ENCODE peak calls at places on chromosomes 13 and 19, in five cellular contexts. One of them, this sample, is unnamed.

GRCh38 chr19:2524840-2525723 is 49.2 kb downstream of the GADD45B start:
- DNase-seq in endothelial cell: no peak
- DNase-seq in esophagus muscularis mucosa: no peak
- DNase-seq in Daoy: peak; percentile 96
- DNase-seq in right cardiac atrium: peak; percentile 72
- DNase-seq in this sample: peak; percentile 45

GRCh38 chr19:19403373-19403901 is 2.0 kb upstream of the GATAD2A start:
- DNase-seq in endothelial cell: no peak
- DNase-seq in esophagus muscularis mucosa: no peak
- DNase-seq in Daoy: peak; percentile 69
- DNase-seq in right cardiac atrium: no peak
- DNase-seq in this sample: no peak

GRCh38 chr19:33697766-33698165 is 76.0 kb downstream of the CHST8 start:
- DNase-seq in endothelial cell: no peak
- DNase-seq in esophagus muscularis mucosa: no peak
- DNase-seq in Daoy: no peak
- DNase-seq in right cardiac atrium: no peak
- DNase-seq in this sample: no peak

GRCh38 chr13:27290715-27291114 is 20.1 kb downstream of the RASL11A start:
- DNase-seq in endothelial cell: no peak
- DNase-seq in esophagus muscularis mucosa: no peak
- DNase-seq in Daoy: no peak
- DNase-seq in right cardiac atrium: no peak
- DNase-seq in this sample: no peak

GRCh38 chr13:104286566-104287290 is 1220.5 kb upstream of the SLC10A2 start:
- DNase-seq in endothelial cell: no peak
- DNase-seq in esophagus muscularis mucosa: no peak
- DNase-seq in Daoy: no peak
- DNase-seq in right cardiac atrium: no peak
- DNase-seq in this sample: no peak

GRCh38 chr19:50723069-50723468 is at the start of gene CLEC11A:
- DNase-seq in endothelial cell: no peak
- DNase-seq in esophagus muscularis mucosa: no peak
- DNase-seq in Daoy: peak; percentile 91
- DNase-seq in right cardiac atrium: peak; percentile 88
- DNase-seq in this sample: no peak

GRCh38 chr13:93235258-93236015 is 8.8 kb downstream of the GPC6 start:
- DNase-seq in endothelial cell: no peak
- DNase-seq in esophagus muscularis mucosa: no peak
- DNase-seq in Daoy: no peak
- DNase-seq in right cardiac atrium: no peak
- DNase-seq in this sample: no peak

GRCh38 chr19:2923510-2923909 is 21.3 kb downstream of the ZNF77 start:
- DNase-seq in endothelial cell: no peak
- DNase-seq in esophagus muscularis mucosa: no peak
- DNase-seq in Daoy: no peak
- DNase-seq in right cardiac atrium: no peak
- DNase-seq in this sample: no peak

GRCh38 chr13:94705081-94705751 is 7.1 kb downstream of the SOX21 start:
- DNase-seq in endothelial cell: no peak
- DNase-seq in esophagus muscularis mucosa: peak; percentile 45
- DNase-seq in Daoy: no peak
- DNase-seq in right cardiac atrium: no peak
- DNase-seq in this sample: no peak

GRCh38 chr13:39734952-39735351 is 79.5 kb downstream of the COG6 start:
- DNase-seq in endothelial cell: no peak
- DNase-seq in esophagus muscularis mucosa: no peak
- DNase-seq in Daoy: no peak
- DNase-seq in right cardiac atrium: no peak
- DNase-seq in this sample: no peak

GRCh38 chr19:44072543-44073401 is 813 bp downstream of the ZNF284 start:
- DNase-seq in endothelial cell: no peak
- DNase-seq in esophagus muscularis mucosa: no peak
- DNase-seq in Daoy: no peak
- DNase-seq in right cardiac atrium: no peak
- DNase-seq in this sample: no peak

GRCh38 chr19:38842439-38843174 is 7.2 kb downstream of the HNRNPL start:
- DNase-seq in endothelial cell: no peak
- DNase-seq in esophagus muscularis mucosa: no peak
- DNase-seq in Daoy: no peak
- DNase-seq in right cardiac atrium: no peak
- DNase-seq in this sample: no peak

GRCh38 chr13:57682128-57682716 is 50.7 kb downstream of the PCDH17 start:
- DNase-seq in endothelial cell: no peak
- DNase-seq in esophagus muscularis mucosa: no peak
- DNase-seq in Daoy: no peak
- DNase-seq in right cardiac atrium: no peak
- DNase-seq in this sample: no peak

GRCh38 chr13:23578411-23579071 is 8.3 kb downstream of the TNFRSF19 start:
- DNase-seq in endothelial cell: peak; percentile 70
- DNase-seq in esophagus muscularis mucosa: no peak
- DNase-seq in Daoy: peak; percentile 78
- DNase-seq in right cardiac atrium: peak; percentile 93
- DNase-seq in this sample: peak; percentile 84

GRCh38 chr19:12668937-12669271 is 2.3 kb downstream of the WDR83 start:
- DNase-seq in endothelial cell: peak; percentile 34
- DNase-seq in esophagus muscularis mucosa: peak; percentile 93
- DNase-seq in Daoy: peak; percentile 45
- DNase-seq in right cardiac atrium: peak; percentile 84
- DNase-seq in this sample: no peak

This sample was measured in BE2C.